ENCODE peak calls at places on chromosomes 6 and 20, in seven cellular contexts. Y, X, R, F, M, N and Z are unnamed samples.

GRCh38 chr6:98657764-98658163 is 176.6 kb upstream of the POU3F2 start:
- DNase-seq in Y (no peak), X (peak; percentile 33), R (no peak), F (peak; percentile 45), M (peak; percentile 3), N (no peak), Z (no peak)

GRCh38 chr6:109239918-109240321 is 142.3 kb downstream of the CD164 start:
- DNase-seq in Y (no peak), X (no peak), R (no peak), F (no peak), M (no peak), N (no peak), Z (no peak)

GRCh38 chr6:25239059-25239458 is 40.1 kb upstream of the CARMIL1 start:
- DNase-seq in Y (no peak), X (no peak), R (no peak), F (no peak), M (no peak), N (no peak), Z (no peak)

GRCh38 chr20:17768267-17768666 is 68.5 kb downstream of the BANF2 start:
- DNase-seq in Y (no peak), X (no peak), R (no peak), F (peak; percentile 8), M (no peak), N (no peak), Z (no peak)

GRCh38 chr6:41353333-41353732 is 17.9 kb downstream of the NCR2 start:
- DNase-seq in Y (no peak), X (no peak), R (no peak), F (no peak), M (no peak), N (no peak), Z (no peak)

GRCh38 chr6:40466986-40467584 is 120.1 kb downstream of the LRFN2 start:
- DNase-seq in Y (no peak), X (no peak), R (no peak), F (no peak), M (no peak), N (no peak), Z (no peak)

GRCh38 chr20:46058656-46059281 is 29.8 kb downstream of the SLC12A5 start:
- DNase-seq in Y (peak; percentile 29), X (no peak), R (no peak), F (no peak), M (no peak), N (no peak), Z (no peak)

GRCh38 chr20:38152175-38153010 is 12.7 kb downstream of the TGM2 start:
- DNase-seq in Y (no peak), X (peak; percentile 81), R (peak; percentile 84), F (peak; percentile 74), M (peak; percentile 27), N (peak; percentile 79), Z (no peak)

GRCh38 chr6:56079761-56080540 is 167.4 kb downstream of the COL21A1 start:
- DNase-seq in Y (no peak), X (peak; percentile 60), R (no peak), F (peak; percentile 57), M (no peak), N (no peak), Z (no peak)

GRCh38 chr20:4685923-4686221 is 35.8 kb upstream of the PRND start:
- DNase-seq in Y (no peak), X (no peak), R (no peak), F (no peak), M (no peak), N (no peak), Z (no peak)

GRCh38 chr6:150229775-150230561 is 87.1 kb downstream of the PPP1R14C start:
- DNase-seq in Y (no peak), X (no peak), R (no peak), F (peak; percentile 45), M (no peak), N (no peak), Z (no peak)

GRCh38 chr6:14211596-14211961 is 94.0 kb downstream of the CD83 start:
- DNase-seq in Y (peak; percentile 83), X (peak; percentile 54), R (peak; percentile 36), F (peak; percentile 34), M (no peak), N (peak; percentile 37), Z (no peak)

GRCh38 chr20:10770753-10771152 is 97.0 kb upstream of the JAG1 start:
- DNase-seq in Y (no peak), X (no peak), R (no peak), F (no peak), M (no peak), N (no peak), Z (no peak)

GRCh38 chr20:63595416-63596127 is 21.5 kb upstream of the HELZ2 start:
- DNase-seq in Y (no peak), X (no peak), R (no peak), F (no peak), M (no peak), N (no peak), Z (no peak)

GRCh38 chr6:24205020-24205492 is 79.0 kb downstream of the NRSN1 start:
- DNase-seq in Y (peak; percentile 58), X (peak; percentile 44), R (no peak), F (peak; percentile 40), M (peak; percentile 1), N (no peak), Z (no peak)

GRCh38 chr6:109869398-109870165 is 108.5 kb upstream of the GPR6 start:
- DNase-seq in Y (no peak), X (peak; percentile 30), R (no peak), F (no peak), M (no peak), N (peak; percentile 73), Z (no peak)

GRCh38 chr20:45419188-45420091 is 3.5 kb downstream of the PIGT start:
- DNase-seq in Y (no peak), X (peak; percentile 43), R (peak; percentile 63), F (peak; percentile 89), M (no peak), N (peak; percentile 76), Z (no peak)

GRCh38 chr6:23511797-23512196 is 614.2 kb upstream of the NRSN1 start:
- DNase-seq in Y (no peak), X (no peak), R (no peak), F (no peak), M (no peak), N (no peak), Z (no peak)

GRCh38 chr6:150652848-150653613 is 53.3 kb downstream of the PLEKHG1 start:
- DNase-seq in Y (no peak), X (no peak), R (no peak), F (peak; percentile 20), M (no peak), N (no peak), Z (no peak)

GRCh38 chr6:100479180-100480035 is 14.7 kb upstream of the SIM1 start:
- DNase-seq in Y (peak; percentile 41), X (peak; percentile 58), R (no peak), F (peak; percentile 43), M (no peak), N (no peak), Z (no peak)

GRCh38 chr6:87100216-87100615 is 5.3 kb upstream of the CGA start:
- DNase-seq in Y (no peak), X (no peak), R (no peak), F (no peak), M (no peak), N (no peak), Z (no peak)

GRCh38 chr6:81950877-81951276 is 198.4 kb upstream of the TENT5A start:
- DNase-seq in Y (no peak), X (no peak), R (no peak), F (peak; percentile 70), M (no peak), N (no peak), Z (no peak)

GRCh38 chr20:37297066-37297736 is 7.7 kb downstream of the MANBAL start:
- DNase-seq in Y (no peak), X (peak; percentile 96), R (no peak), F (peak; percentile 54), M (no peak), N (peak; percentile 81), Z (no peak)

GRCh38 chr20:61514805-61515505 is 262.9 kb downstream of the CDH4 start:
- DNase-seq in Y (no peak), X (no peak), R (no peak), F (no peak), M (no peak), N (no peak), Z (no peak)

GRCh38 chr6:24930386-24930785 is 5.4 kb downstream of the RIPOR2 start:
- DNase-seq in Y (no peak), X (no peak), R (no peak), F (peak; percentile 34), M (no peak), N (peak; percentile 54), Z (no peak)

GRCh38 chr6:43973351-43973750 is 153.9 kb downstream of the MRPL14 start:
- DNase-seq in Y (no peak), X (no peak), R (no peak), F (no peak), M (no peak), N (no peak), Z (no peak)